ENCODE peak calls at places on chromosomes 16 and 17, in five cellular contexts. P is left lung, S is cardiac muscle cell, H is lower leg skin, I is fibroblast of mammary gland. O is an unnamed sample.

GRCh38 chr17:68511671-68512246 is 471 bp upstream of the PRKAR1A start:
- DNase-seq in P (peak), S (peak), H (peak), I (peak), O (peak)

GRCh38 chr17:64679710-64680216 is 17.7 kb upstream of the SMURF2 start:
- DNase-seq in P (no peak), S (peak), H (no peak), I (peak), O (no peak)

GRCh38 chr17:64133546-64134215 is 3.7 kb upstream of the ERN1 start:
- DNase-seq in P (no peak), S (peak), H (no peak), I (peak), O (peak)

GRCh38 chr17:8223356-8224063 is 13.1 kb upstream of the AURKB start:
- DNase-seq in P (peak), S (peak), H (peak), I (peak), O (peak)

GRCh38 chr17:76051571-76051970 is 20.7 kb downstream of the SRP68 start:
- DNase-seq in P (no peak), S (no peak), H (no peak), I (no peak), O (no peak)

GRCh38 chr16:87457051-87457611 is 35.7 kb downstream of the ZCCHC14 start:
- DNase-seq in P (no peak), S (peak), H (no peak), I (peak), O (peak)

GRCh38 chr16:24966031-24966430 is 49.1 kb downstream of the ARHGAP17 start:
- DNase-seq in P (no peak), S (no peak), H (no peak), I (no peak), O (no peak)

GRCh38 chr17:9932481-9932880 is 27.4 kb upstream of the RCVRN start:
- DNase-seq in P (no peak), S (peak), H (no peak), I (peak), O (no peak)

GRCh38 chr17:14346801-14347200 is 45.9 kb downstream of the HS3ST3B1 start:
- DNase-seq in P (no peak), S (no peak), H (no peak), I (no peak), O (no peak)

GRCh38 chr17:17635126-17635525 is 43.6 kb upstream of the PEMT start:
- DNase-seq in P (no peak), S (no peak), H (no peak), I (peak), O (no peak)

GRCh38 chr16:64150193-64150592 is 971.7 kb downstream of the CDH11 start:
- DNase-seq in P (no peak), S (peak), H (no peak), I (no peak), O (no peak)

GRCh38 chr16:11636172-11636721 is 32.0 kb upstream of the SNN start:
- DNase-seq in P (no peak), S (no peak), H (peak), I (no peak), O (peak)

GRCh38 chr17:66910651-66911285 is 53.7 kb upstream of the CACNG4 start:
- DNase-seq in P (no peak), S (no peak), H (no peak), I (no peak), O (no peak)

GRCh38 chr16:11757671-11758545 is 15.3 kb upstream of the TXNDC11 start:
- DNase-seq in P (no peak), S (peak), H (no peak), I (peak), O (peak)

GRCh38 chr17:17352836-17353624 is 49.9 kb downstream of the NT5M start:
- DNase-seq in P (no peak), S (no peak), H (no peak), I (no peak), O (no peak)

GRCh38 chr16:49855280-49855821 is 561 bp downstream of the ZNF423 start:
- DNase-seq in P (peak), S (peak), H (peak), I (peak), O (peak)

GRCh38 chr16:27314161-27314723 is 468 bp downstream of the IL4R start:
- DNase-seq in P (peak), S (peak), H (peak), I (peak), O (peak)

GRCh38 chr17:28335959-28336871 is 654 bp downstream of the TNFAIP1 start:
- DNase-seq in P (peak), S (peak), H (peak), I (peak), O (peak)

GRCh38 chr16:23879735-23880373 is 44.1 kb downstream of the PRKCB start:
- DNase-seq in P (no peak), S (no peak), H (no peak), I (no peak), O (no peak)

GRCh38 chr16:23876256-23876896 is 40.6 kb downstream of the PRKCB start:
- DNase-seq in P (no peak), S (no peak), H (no peak), I (no peak), O (no peak)

GRCh38 chr16:23871924-23872323 is 36.1 kb downstream of the PRKCB start:
- DNase-seq in P (no peak), S (no peak), H (no peak), I (no peak), O (no peak)

GRCh38 chr16:23874613-23875294 is 39.0 kb downstream of the PRKCB start:
- DNase-seq in P (no peak), S (peak), H (no peak), I (peak), O (no peak)

DNA sequence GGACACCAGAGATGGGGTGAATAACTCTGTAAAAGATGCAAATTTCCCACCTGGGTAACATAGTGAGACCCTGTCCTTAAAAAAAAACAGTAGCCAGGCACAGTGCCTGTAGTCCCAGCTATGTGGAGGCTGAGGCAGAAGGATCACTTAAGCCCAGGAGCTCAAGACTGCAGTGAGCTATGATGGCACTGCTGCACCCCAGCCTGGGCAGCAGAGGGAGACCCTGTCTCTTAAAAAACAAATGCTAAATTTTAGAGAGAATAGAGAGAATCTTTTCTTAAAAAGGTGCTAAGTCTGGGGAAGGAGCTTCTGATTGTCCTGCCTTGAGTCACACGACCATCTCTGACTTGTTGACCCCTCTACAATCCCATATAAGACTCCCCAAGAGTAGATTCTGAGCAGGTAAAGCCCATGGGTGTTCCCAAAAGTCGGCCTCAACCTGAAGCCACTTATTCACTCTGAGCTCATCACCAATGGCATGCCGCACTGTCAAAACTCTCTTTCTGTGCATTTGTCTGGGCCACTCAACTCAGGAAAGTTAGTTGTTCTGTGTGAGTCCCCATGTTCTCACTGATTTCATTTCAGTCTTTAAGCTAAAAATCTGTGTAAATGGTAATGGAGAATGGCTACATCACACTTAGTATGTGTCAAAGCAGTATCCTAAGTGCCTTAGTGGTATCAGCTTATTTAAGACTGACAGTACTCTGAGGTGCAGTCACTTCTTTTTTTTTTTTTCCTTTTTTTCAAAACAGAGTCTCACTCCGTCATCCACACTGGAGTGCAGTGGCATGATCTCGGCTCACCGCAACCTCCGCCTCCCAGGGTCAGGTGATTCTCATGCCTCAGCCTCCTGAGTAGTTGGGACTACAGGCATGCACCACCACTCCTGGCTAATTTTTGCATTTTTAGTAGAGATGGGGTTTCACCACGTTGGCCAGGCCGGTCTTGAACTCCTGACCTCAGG is 41.6 kb downstream of the PRKCB start:
- DNase-seq in P (no peak), S (no peak), H (no peak), I (no peak), O (no peak)
- TF ChIP-seq CTCF in P (no peak), S (no peak), H (no peak), I (no peak), O (no peak)

DNA sequence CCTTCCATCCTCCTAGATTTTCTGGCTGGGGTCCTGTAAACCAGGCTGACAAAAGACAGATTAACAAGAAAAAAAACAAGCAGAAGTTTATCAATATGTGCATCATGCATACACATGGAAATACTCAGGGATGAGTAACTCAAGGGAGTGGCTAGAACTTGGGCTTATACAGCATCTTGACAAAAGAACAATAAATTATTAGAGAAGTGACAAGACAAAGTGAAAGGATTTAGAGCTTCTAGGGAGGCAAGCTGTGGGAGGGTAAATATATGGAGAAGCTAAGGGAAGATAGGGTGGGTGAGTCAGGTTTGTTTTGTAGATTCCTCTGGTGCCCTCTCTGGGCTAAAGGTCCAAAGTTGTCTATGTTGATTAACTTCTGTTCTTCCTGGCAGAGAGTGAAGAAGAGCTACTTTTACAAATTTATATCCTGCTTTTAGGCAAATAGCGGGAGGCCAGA is 48.0 kb upstream of the NDRG4 start:
- DNase-seq in P (no peak), S (peak), H (no peak), I (peak), O (no peak)
- TF ChIP-seq CTCF in P (no peak), S (no peak), H (no peak), I (no peak), O (no peak)

GRCh38 chr17:39077874-39078273 is 73.6 kb downstream of the PLXDC1 start:
- DNase-seq in P (no peak), S (no peak), H (no peak), I (no peak), O (no peak)
- TF ChIP-seq CTCF in P (no peak), S (no peak), H (no peak), I (peak), O (no peak)

GRCh38 chr16:65201446-65202010 is 79.7 kb upstream of the CDH11 start:
- DNase-seq in P (no peak), S (peak), H (no peak), I (no peak), O (no peak)

GRCh38 chr16:65196696-65197095 is 74.8 kb upstream of the CDH11 start:
- DNase-seq in P (no peak), S (no peak), H (no peak), I (no peak), O (no peak)

GRCh38 chr16:65200857-65201256 is 79.0 kb upstream of the CDH11 start:
- DNase-seq in P (no peak), S (peak), H (no peak), I (peak), O (no peak)

GRCh38 chr16:65200374-65200773 is 78.5 kb upstream of the CDH11 start:
- DNase-seq in P (no peak), S (no peak), H (no peak), I (no peak), O (no peak)

GRCh38 chr16:65202461-65202860 is 80.6 kb upstream of the CDH11 start:
- DNase-seq in P (no peak), S (no peak), H (no peak), I (peak), O (no peak)
- TF ChIP-seq CTCF in P (no peak), S (no peak), H (no peak), I (no peak), O (no peak)

DNA sequence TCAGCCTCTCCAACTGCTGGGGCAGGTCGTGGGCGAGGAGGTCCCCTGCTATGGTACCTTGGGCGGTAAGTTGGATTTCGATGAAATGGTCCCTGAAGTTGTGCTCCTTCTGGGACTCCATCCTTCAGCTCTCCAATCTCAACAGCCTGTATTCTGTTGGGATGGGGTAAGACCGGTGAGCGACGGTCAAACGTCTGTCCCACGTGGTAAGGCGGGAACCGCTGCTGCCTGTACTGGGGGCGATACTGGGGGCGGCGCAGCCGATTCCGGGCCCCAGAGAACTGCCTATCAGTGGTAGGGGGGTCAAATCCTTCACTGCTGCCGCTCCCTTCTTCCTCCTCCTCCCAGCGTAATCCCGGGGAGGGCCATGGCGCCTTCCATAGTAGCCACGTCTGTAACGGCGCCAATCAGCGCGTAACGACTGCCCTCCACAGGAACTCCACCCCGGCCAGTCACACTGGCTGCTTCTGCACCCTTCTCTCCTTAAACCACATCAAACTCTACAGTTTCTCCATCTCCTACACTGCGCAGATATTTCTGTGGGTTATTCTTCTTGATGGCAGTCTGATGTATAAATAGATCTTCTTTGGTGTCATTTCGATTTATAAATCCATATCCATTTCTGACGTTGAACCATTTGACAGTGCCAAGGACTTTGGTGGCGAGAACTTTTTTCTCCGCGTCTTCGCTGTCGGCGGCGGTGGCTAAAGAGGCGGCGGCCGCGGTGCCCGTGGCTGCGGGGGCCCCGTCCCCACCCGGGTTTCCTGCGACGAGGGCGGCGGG is 41.1 kb downstream of the AHSP start:
- DNase-seq in P (peak), S (peak), H (no peak), I (peak), O (no peak)
- TF ChIP-seq CTCF in P (no peak), S (no peak), H (no peak), I (no peak), O (no peak)

DNA sequence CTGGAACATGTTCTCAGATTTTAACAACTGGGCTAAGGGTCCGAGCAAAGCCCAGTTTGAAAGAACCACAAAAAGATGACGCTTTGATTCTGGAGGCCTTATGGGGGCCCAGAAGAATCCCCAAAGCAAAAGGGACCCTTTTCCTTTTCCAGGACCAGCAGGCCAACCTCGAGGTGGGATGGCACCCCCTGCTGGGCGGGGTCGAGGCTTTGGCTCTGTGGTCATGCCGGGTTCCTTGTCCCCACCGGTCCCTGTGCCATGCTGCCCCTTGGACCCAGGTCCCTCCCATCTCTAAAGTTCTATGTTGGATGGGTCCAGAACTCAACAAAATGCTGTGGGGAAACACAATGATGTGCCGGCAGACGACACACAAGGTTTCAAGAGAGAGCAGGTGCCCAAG is 30.9 kb downstream of the TMEM204 start:
- DNase-seq in P (no peak), S (no peak), H (no peak), I (no peak), O (peak)
- TF ChIP-seq CTCF in P (no peak), S (peak), H (no peak), I (peak), O (no peak)

DNA sequence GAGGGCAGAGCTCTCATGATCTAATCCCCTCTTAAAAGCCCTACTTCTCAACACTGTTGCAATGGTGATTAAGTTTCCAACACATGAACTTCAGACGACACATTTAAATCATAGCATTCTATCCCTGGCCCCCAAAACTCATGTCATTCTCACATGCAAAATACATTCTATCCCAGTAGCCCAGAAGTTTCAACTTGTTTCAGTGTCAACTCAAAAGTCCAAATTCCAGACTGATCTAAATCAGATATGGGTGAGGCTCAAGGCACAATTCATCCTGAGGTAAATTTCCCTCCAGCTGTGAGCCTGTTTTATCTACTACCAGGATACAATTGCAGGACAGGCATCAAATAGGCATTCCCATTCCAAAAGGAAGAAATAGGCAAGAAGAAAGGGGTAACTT is 25.2 kb downstream of the LYRM1 start:
- DNase-seq in P (no peak), S (no peak), H (no peak), I (no peak), O (no peak)
- TF ChIP-seq CTCF in P (no peak), S (no peak), H (no peak), I (no peak), O (no peak)

GRCh38 chr17:40561294-40561870 is 3.9 kb downstream of the CCR7 start:
- DNase-seq in P (no peak), S (no peak), H (no peak), I (no peak), O (no peak)

GRCh38 chr17:40563371-40564052 is 1.8 kb downstream of the CCR7 start:
- DNase-seq in P (no peak), S (no peak), H (no peak), I (no peak), O (no peak)

GRCh38 chr17:40561871-40562611 is 3.2 kb downstream of the CCR7 start:
- DNase-seq in P (no peak), S (no peak), H (no peak), I (no peak), O (peak)

GRCh38 chr17:40564195-40564882 is 933 bp downstream of the CCR7 start:
- DNase-seq in P (no peak), S (no peak), H (no peak), I (no peak), O (peak)

GRCh38 chr17:40562841-40563370 is 2.4 kb downstream of the CCR7 start:
- DNase-seq in P (no peak), S (no peak), H (no peak), I (no peak), O (no peak)
- TF ChIP-seq CTCF in P (no peak), S (no peak), H (no peak), I (no peak), O (no peak)

GRCh38 chr17:38324732-38325131 is 19.0 kb downstream of the GPR179 start:
- DNase-seq in P (no peak), S (no peak), H (no peak), I (no peak), O (no peak)
- TF ChIP-seq CTCF in P (no peak), S (no peak), H (no peak), I (no peak), O (no peak)

GRCh38 chr16:50942143-50942542 is 200.3 kb downstream of the CYLD start:
- DNase-seq in P (no peak), S (no peak), H (no peak), I (no peak), O (no peak)
- TF ChIP-seq CTCF in P (no peak), S (no peak), H (no peak), I (no peak), O (no peak)